ENCODE peak calls at places on chromosomes 12 and 14, in five cellular contexts. H is HCT116, D is SK-N-SH, E is GM12878, X is K562. A is an unnamed sample.

GRCh38 chr12:126963825-126964224 is 1303.1 kb upstream of the TMEM132C start:
- DNase-seq in E (no peak), H (no peak), X (no peak), D (no peak), A (no peak)

GRCh38 chr12:19764408-19764807 is 325.1 kb downstream of the AEBP2 start:
- DNase-seq in D (no peak), E (no peak), X (no peak), H (no peak), A (no peak)

GRCh38 chr14:57066887-57067513 is 201.7 kb downstream of the EXOC5 start:
- DNase-seq in H (peak; percentile 12), E (no peak), D (peak; percentile 60), X (peak; percentile 17), A (peak; percentile 60)

GRCh38 chr14:105865266-105865903 is 339.0 kb downstream of the TMEM121 start:
- DNase-seq in D (no peak), H (no peak), E (no peak), X (no peak), A (no peak)

GRCh38 chr12:54463034-54463433 is 10.4 kb downstream of the GTSF1 start:
- DNase-seq in D (no peak), E (no peak), X (peak; percentile 20), H (no peak), A (no peak)

GRCh38 chr12:34403706-34404376 is 381.5 kb downstream of the ALG10 start:
- DNase-seq in D (peak; percentile 0), E (no peak), H (no peak), X (peak; percentile 0), A (no peak)

GRCh38 chr14:65098586-65098985 is 3.7 kb downstream of the MAX start:
- DNase-seq in X (no peak), H (no peak), D (no peak), E (peak; percentile 37), A (no peak)

GRCh38 chr12:121121805-121122204 is 10.9 kb upstream of the P2RX7 start:
- DNase-seq in E (no peak), H (no peak), D (no peak), X (no peak), A (no peak)

GRCh38 chr12:1083888-1084262 is 92.9 kb downstream of the ERC1 start:
- DNase-seq in D (peak; percentile 62), X (no peak), E (no peak), H (no peak), A (no peak)

DNA sequence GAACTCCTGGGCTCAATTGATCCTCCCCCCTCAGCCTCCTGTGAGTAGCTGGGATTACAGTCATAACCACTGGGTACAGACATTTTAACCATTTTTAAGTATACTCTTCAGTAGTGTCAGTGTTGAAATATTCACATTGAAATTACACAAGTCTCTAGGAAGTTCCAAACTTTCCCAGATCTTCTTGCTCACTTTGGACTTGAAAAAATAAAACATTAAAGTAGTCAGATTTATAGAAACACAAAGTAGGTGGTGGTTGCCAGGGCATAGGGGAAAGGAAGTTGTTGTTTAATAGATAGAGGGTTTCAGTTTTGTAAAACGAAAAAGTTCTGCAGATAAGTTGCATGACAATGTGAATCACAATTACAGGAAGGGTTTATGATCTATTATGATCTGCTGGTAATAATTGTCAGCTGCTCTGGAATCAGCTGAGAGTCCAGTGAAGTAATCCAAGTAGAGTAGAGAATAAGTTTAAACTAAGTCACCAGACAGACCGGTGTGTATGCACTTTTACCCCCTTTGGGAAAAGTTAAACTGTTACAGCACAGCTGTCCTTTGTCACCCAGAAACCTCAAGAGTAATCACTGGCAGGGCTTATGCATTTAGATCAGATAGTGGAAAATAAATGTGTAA is 27.4 kb downstream of the PCNX1 start:
- DNase-seq in E (peak; percentile 34), X (no peak), D (no peak), H (no peak), A (no peak)
- TF ChIP-seq JUND in E (no peak), X (no peak), D (no peak), H (no peak), A (no peak)

GRCh38 chr14:34348592-34348991 is 113.4 kb downstream of the SPTSSA start:
- DNase-seq in E (no peak), X (no peak), D (no peak), H (no peak), A (no peak)
- TF ChIP-seq JUND in E (no peak), X (no peak), D (no peak), H (no peak), A (no peak)

DNA sequence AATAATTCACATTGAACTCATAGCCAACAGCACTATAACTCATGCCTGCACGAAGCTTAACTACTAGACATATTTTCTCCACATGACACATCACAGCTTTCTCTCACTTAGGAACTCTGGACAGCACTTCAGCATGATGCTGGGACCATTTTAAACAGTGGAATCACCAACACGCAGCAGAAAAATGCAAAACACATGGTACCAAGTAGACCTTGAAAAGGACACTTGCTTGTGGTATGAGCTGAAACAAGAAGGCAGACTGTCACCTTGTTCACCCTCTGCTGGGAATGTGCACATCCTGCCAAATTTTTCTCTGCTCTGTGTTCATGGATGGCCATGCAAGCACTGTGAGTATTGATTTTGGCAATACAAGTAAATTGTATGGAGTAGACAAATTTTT is 34.8 kb upstream of the CD9 start:
- DNase-seq in X (no peak), D (no peak), H (no peak), E (no peak), A (no peak)
- TF ChIP-seq JUND in X (no peak), D (no peak), H (no peak), E (no peak), A (no peak)

GRCh38 chr12:123532021-123532420 is 1.5 kb downstream of the RILPL1 start:
- DNase-seq in D (no peak), X (no peak), E (peak; percentile 9), H (no peak), A (no peak)
- TF ChIP-seq JUND in D (no peak), X (no peak), E (no peak), H (no peak), A (no peak)

GRCh38 chr14:83923836-83924235 is 1606.1 kb upstream of the FLRT2 start:
- DNase-seq in E (no peak), H (no peak), D (no peak), X (no peak), A (no peak)

DNA sequence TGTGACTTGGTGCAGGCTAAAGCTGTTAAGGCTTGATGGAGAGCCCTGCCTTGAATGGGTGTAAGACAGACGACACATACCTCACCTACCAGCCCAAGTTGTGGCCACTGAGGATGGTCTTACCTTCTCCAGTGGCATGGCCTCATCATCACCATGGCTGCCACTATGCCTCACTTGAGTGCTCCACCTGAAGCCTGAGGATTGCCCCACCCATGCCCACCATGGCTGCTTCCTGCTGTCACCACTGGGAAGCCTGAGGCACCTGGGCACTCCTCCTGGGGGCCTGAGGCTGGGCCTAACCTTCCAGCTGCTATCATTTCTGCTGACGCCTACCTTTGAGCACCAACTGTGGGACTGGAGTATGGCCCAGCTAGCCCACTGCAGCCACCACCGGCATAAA is 1605.7 kb upstream of the FLRT2 start:
- DNase-seq in H (no peak), D (no peak), X (no peak), E (no peak), A (no peak)
- TF ChIP-seq JUND in H (no peak), D (no peak), X (no peak), E (no peak), A (no peak)

A was measured in T47D.